ENCODE peak calls at places on chromosomes 7 and 10, in four cellular contexts. G, P, N and K are unnamed samples.

GRCh38 chr10:84294766-84295447 is 33.5 kb upstream of the CCSER2 start:
- DNase-seq in P (no peak), N (no peak), G (no peak), K (no peak)

GRCh38 chr10:78280604-78281003 is 246.9 kb downstream of the RPS24 start:
- DNase-seq in P (no peak), N (peak; percentile 42), G (no peak), K (no peak)

GRCh38 chr7:103573479-103574058 is 127.6 kb upstream of the SLC26A5 start:
- DNase-seq in G (no peak), P (no peak), N (no peak), K (peak; percentile 5)

GRCh38 chr10:17453377-17454091 is 861 bp downstream of the ST8SIA6 start:
- DNase-seq in N (peak; percentile 82), G (no peak), P (peak; percentile 41), K (peak; percentile 64)

GRCh38 chr10:30556189-30556588 is 73.4 kb downstream of the LYZL2 start:
- DNase-seq in N (no peak), P (no peak), G (no peak), K (no peak)

GRCh38 chr7:130112078-130112477 is 41.7 kb downstream of the KLHDC10 start:
- DNase-seq in G (no peak), P (no peak), N (no peak), K (no peak)

GRCh38 chr7:130400120-130400572 is 19.9 kb downstream of the CPA1 start:
- DNase-seq in P (no peak), G (no peak), N (no peak), K (peak; percentile 55)

GRCh38 chr7:55053651-55054226 is 34.9 kb downstream of the EGFR start:
- DNase-seq in P (no peak), G (no peak), N (no peak), K (no peak)

GRCh38 chr7:86814980-86815379 is 171.3 kb downstream of the GRM3 start:
- DNase-seq in N (no peak), G (no peak), P (no peak), K (no peak)

DNA sequence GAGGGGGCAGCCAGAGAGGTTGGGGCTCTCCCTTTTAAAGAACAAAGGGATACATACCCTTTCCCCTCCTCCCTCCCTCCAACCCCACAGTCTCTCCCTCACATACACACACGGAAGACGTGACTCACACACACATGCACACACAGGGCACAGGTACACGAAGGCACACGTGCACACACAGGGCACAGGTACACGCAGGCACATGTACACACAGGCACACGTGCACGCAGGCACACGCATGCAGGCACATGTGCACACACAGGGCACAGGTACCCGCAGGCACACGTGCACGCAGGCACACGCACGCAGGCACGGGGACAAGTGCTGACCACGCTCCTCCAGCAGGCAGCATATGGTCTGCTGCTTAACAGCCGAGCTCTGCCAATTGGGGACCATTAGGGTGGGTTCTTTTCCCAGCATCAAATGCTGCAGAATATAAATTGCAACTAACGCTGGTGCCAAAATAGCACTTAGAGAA is 55.0 kb upstream of the TNRC18 start:
- DNase-seq in N (no peak), P (no peak), G (no peak), K (peak; percentile 9)
- TF ChIP-seq CTCF in N (no peak), P (no peak), G (no peak), K (no peak)

GRCh38 chr7:113421696-113422330 is 303.5 kb upstream of the SMIM30 start:
- DNase-seq in G (peak; percentile 61), N (peak; percentile 80), P (peak; percentile 81), K (peak; percentile 87)

GRCh38 chr7:113424463-113424862 is 306.1 kb upstream of the SMIM30 start:
- DNase-seq in N (no peak), G (no peak), P (no peak), K (no peak)
- H3K4me3 ChIP-seq in N (no peak overlapping the region), G (no peak overlapping the region), P (no peak overlapping the region), K (no peak overlapping the region)

GRCh38 chr10:28818645-28819036 is 141.3 kb downstream of the BAMBI start:
- DNase-seq in N (no peak), G (peak; percentile 81), P (no peak), K (no peak)
- TF ChIP-seq CTCF in N (no peak), G (no peak), P (no peak), K (no peak)

DNA sequence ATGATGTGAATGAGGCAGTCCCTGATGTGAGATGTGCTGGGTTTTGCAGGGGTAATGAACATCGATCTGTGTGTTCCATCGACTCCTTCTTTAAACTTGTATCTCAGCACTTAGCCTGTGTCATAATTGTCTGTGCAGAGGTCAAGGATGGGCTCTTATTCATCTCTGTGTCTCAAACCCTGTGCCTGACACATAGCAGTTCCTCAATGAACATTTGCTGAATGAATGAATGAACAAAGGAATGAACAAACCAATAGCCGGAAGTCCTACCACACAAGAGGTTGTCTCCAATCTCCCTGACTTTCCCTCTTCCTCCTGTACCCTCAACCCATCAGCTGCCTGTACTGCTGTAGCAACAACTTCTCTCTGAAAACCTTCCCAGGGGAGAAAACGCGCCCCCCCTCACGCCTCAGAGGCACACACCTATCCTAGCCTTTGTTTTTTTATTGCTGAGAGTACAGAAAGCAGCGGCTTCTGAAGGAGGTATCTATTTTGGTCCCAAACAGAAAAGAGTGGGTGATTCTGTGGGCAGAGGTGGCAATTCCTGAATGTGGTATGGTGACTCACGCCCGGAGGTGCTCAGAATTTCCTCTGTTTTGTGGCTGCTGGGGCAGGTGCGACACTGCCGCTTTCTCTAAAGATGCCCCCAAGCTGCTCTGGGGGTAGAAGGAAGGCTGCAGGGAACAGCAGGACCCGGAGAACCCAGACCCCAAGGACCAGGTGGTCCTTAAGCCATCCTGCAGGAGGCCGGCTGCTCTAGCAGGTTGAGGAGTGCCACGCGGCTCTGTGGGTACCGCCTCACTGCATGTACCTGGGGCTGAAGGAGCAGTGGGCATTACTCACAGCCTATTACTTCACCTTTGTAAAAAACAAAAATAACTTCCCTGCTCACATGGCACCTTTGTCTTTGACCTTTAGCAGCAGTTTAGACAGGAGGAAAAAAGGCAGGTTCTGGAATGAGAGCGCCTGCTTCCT is 9.6 kb downstream of the IL2RA start:
- DNase-seq in N (peak; percentile 83), P (peak; percentile 28), G (no peak), K (no peak)
- H3K4me3 ChIP-seq in N (no peak overlapping the region), P (no peak overlapping the region), G (no peak overlapping the region), K (no peak overlapping the region)

GRCh38 chr7:105589221-105590077 is 8.2 kb upstream of the EFCAB10 start:
- DNase-seq in G (peak; percentile 27), N (no peak), P (peak; percentile 40), K (peak; percentile 91)
- TF ChIP-seq CTCF in G (peak; percentile 43), N (peak; percentile 42), P (no peak), K (peak; percentile 67)